ENCODE peak calls at places on chromosomes 1 and 21, in five cellular contexts. One of them, this sample, is unnamed.

GRCh38 chr1:110130989-110131388 is 18.7 kb downstream of the UBL4B start:
- DNase-seq in amygdala: no peak
- DNase-seq in omental fat pad: no peak
- DNase-seq in progenitor cell of endocrine pancreas: no peak
- DNase-seq in hypothalamus: no peak
- DNase-seq in this sample: no peak

GRCh38 chr1:110542730-110543129 is 23.8 kb upstream of the KCNA10 start:
- DNase-seq in amygdala: no peak
- DNase-seq in omental fat pad: no peak
- DNase-seq in progenitor cell of endocrine pancreas: no peak
- DNase-seq in hypothalamus: no peak
- DNase-seq in this sample: no peak

GRCh38 chr1:111895456-111895855 is 94.0 kb downstream of the KCND3 start:
- DNase-seq in amygdala: no peak
- DNase-seq in omental fat pad: no peak
- DNase-seq in progenitor cell of endocrine pancreas: no peak
- DNase-seq in hypothalamus: no peak
- DNase-seq in this sample: peak; percentile 61

GRCh38 chr1:5988596-5989285 is 3.5 kb downstream of the NPHP4 start:
- DNase-seq in amygdala: no peak
- DNase-seq in omental fat pad: no peak
- DNase-seq in progenitor cell of endocrine pancreas: no peak
- DNase-seq in hypothalamus: no peak
- DNase-seq in this sample: no peak

GRCh38 chr1:206713910-206714312 is 29.2 kb downstream of the MAPKAPK2 start:
- DNase-seq in amygdala: no peak
- DNase-seq in omental fat pad: no peak
- DNase-seq in progenitor cell of endocrine pancreas: no peak
- DNase-seq in hypothalamus: no peak
- DNase-seq in this sample: no peak

GRCh38 chr1:30419246-30419720 is 304.1 kb downstream of the MATN1 start:
- DNase-seq in amygdala: no peak
- DNase-seq in omental fat pad: no peak
- DNase-seq in progenitor cell of endocrine pancreas: no peak
- DNase-seq in hypothalamus: no peak
- DNase-seq in this sample: no peak

GRCh38 chr1:79373481-79374132 is 367.1 kb upstream of the ADGRL4 start:
- DNase-seq in amygdala: no peak
- DNase-seq in omental fat pad: no peak
- DNase-seq in progenitor cell of endocrine pancreas: no peak
- DNase-seq in hypothalamus: no peak
- DNase-seq in this sample: no peak

GRCh38 chr1:89980605-89981004 is 14.3 kb upstream of the ZNF326 start:
- DNase-seq in amygdala: no peak
- DNase-seq in omental fat pad: no peak
- DNase-seq in progenitor cell of endocrine pancreas: no peak
- DNase-seq in hypothalamus: no peak
- DNase-seq in this sample: no peak

GRCh38 chr1:116889417-116889816 is 20.3 kb upstream of the PTGFRN start:
- DNase-seq in amygdala: no peak
- DNase-seq in omental fat pad: no peak
- DNase-seq in progenitor cell of endocrine pancreas: no peak
- DNase-seq in hypothalamus: no peak
- DNase-seq in this sample: no peak

GRCh38 chr1:201346337-201346939 is 31.0 kb downstream of the TNNT2 start:
- DNase-seq in amygdala: no peak
- DNase-seq in omental fat pad: no peak
- DNase-seq in progenitor cell of endocrine pancreas: peak; percentile 36
- DNase-seq in hypothalamus: no peak
- DNase-seq in this sample: no peak

GRCh38 chr1:18486195-18486594 is 5.5 kb downstream of the KLHDC7A start:
- DNase-seq in amygdala: no peak
- DNase-seq in omental fat pad: no peak
- DNase-seq in progenitor cell of endocrine pancreas: no peak
- DNase-seq in hypothalamus: no peak
- DNase-seq in this sample: no peak

GRCh38 chr21:33584455-33584854 is 4.0 kb downstream of the DONSON start:
- DNase-seq in amygdala: no peak
- DNase-seq in omental fat pad: no peak
- DNase-seq in progenitor cell of endocrine pancreas: no peak
- DNase-seq in hypothalamus: no peak
- DNase-seq in this sample: no peak

GRCh38 chr1:38052750-38053415 is 6.3 kb upstream of the POU3F1 start:
- DNase-seq in amygdala: no peak
- DNase-seq in omental fat pad: no peak
- DNase-seq in progenitor cell of endocrine pancreas: no peak
- DNase-seq in hypothalamus: no peak
- DNase-seq in this sample: no peak

GRCh38 chr21:31498985-31499384 is 154.9 kb upstream of the TIAM1 start:
- DNase-seq in amygdala: no peak
- DNase-seq in omental fat pad: no peak
- DNase-seq in progenitor cell of endocrine pancreas: no peak
- DNase-seq in hypothalamus: no peak
- DNase-seq in this sample: no peak

GRCh38 chr1:14826172-14826636 is 227.7 kb downstream of the KAZN start:
- DNase-seq in amygdala: peak; percentile 44
- DNase-seq in omental fat pad: no peak
- DNase-seq in progenitor cell of endocrine pancreas: no peak
- DNase-seq in hypothalamus: no peak
- DNase-seq in this sample: no peak

GRCh38 chr1:68623700-68624099 is 126.8 kb upstream of the DEPDC1 start:
- DNase-seq in amygdala: no peak
- DNase-seq in omental fat pad: no peak
- DNase-seq in progenitor cell of endocrine pancreas: no peak
- DNase-seq in hypothalamus: no peak
- DNase-seq in this sample: no peak

GRCh38 chr1:185996211-185996610 is 262.0 kb downstream of the HMCN1 start:
- DNase-seq in amygdala: no peak
- DNase-seq in omental fat pad: peak; percentile 25
- DNase-seq in progenitor cell of endocrine pancreas: no peak
- DNase-seq in hypothalamus: no peak
- DNase-seq in this sample: no peak

GRCh38 chr1:43978551-43979260 is at the start of gene B4GALT2:
- DNase-seq in amygdala: no peak
- DNase-seq in omental fat pad: no peak
- DNase-seq in progenitor cell of endocrine pancreas: peak; percentile 34
- DNase-seq in hypothalamus: no peak
- DNase-seq in this sample: peak; percentile 78

GRCh38 chr1:66890621-66891020 is 34.0 kb downstream of the DNAI4 start:
- DNase-seq in amygdala: no peak
- DNase-seq in omental fat pad: no peak
- DNase-seq in progenitor cell of endocrine pancreas: no peak
- DNase-seq in hypothalamus: no peak
- DNase-seq in this sample: no peak

GRCh38 chr1:230819976-230820375 is 48.3 kb downstream of the C1orf198 start:
- DNase-seq in amygdala: no peak
- DNase-seq in omental fat pad: no peak
- DNase-seq in progenitor cell of endocrine pancreas: no peak
- DNase-seq in hypothalamus: no peak
- DNase-seq in this sample: no peak

GRCh38 chr1:178531897-178532296 is 19.0 kb downstream of the TEX35 start:
- DNase-seq in amygdala: no peak
- DNase-seq in omental fat pad: no peak
- DNase-seq in progenitor cell of endocrine pancreas: no peak
- DNase-seq in hypothalamus: no peak
- DNase-seq in this sample: no peak

GRCh38 chr1:39816431-39817090 is 27.9 kb upstream of the BMP8B start:
- DNase-seq in amygdala: peak; percentile 59
- DNase-seq in omental fat pad: peak; percentile 76
- DNase-seq in progenitor cell of endocrine pancreas: peak; percentile 53
- DNase-seq in hypothalamus: peak; percentile 14
- DNase-seq in this sample: peak; percentile 64

GRCh38 chr1:121417289-121417955 is 232.6 kb downstream of the SRGAP2C start:
- DNase-seq in amygdala: no peak
- DNase-seq in omental fat pad: no peak
- DNase-seq in progenitor cell of endocrine pancreas: no peak
- DNase-seq in hypothalamus: no peak
- DNase-seq in this sample: no peak

GRCh38 chr21:34348890-34349519 is 14.8 kb upstream of the KCNE2 start:
- DNase-seq in amygdala: no peak
- DNase-seq in omental fat pad: no peak
- DNase-seq in progenitor cell of endocrine pancreas: no peak
- DNase-seq in hypothalamus: no peak
- DNase-seq in this sample: no peak

GRCh38 chr1:100834779-100835645 is 59.6 kb downstream of the EXTL2 start:
- DNase-seq in amygdala: no peak
- DNase-seq in omental fat pad: no peak
- DNase-seq in progenitor cell of endocrine pancreas: no peak
- DNase-seq in hypothalamus: no peak
- DNase-seq in this sample: no peak

GRCh38 chr1:223153177-223154119 is 10.4 kb upstream of the TLR5 start:
- DNase-seq in amygdala: no peak
- DNase-seq in omental fat pad: no peak
- DNase-seq in progenitor cell of endocrine pancreas: no peak
- DNase-seq in hypothalamus: no peak
- DNase-seq in this sample: no peak

GRCh38 chr1:11967028-11967547 is 13.2 kb upstream of the MFN2 start:
- DNase-seq in amygdala: no peak
- DNase-seq in omental fat pad: no peak
- DNase-seq in progenitor cell of endocrine pancreas: peak; percentile 35
- DNase-seq in hypothalamus: no peak
- DNase-seq in this sample: no peak

GRCh38 chr21:45085700-45086099 is 11.3 kb downstream of the ADARB1 start:
- DNase-seq in amygdala: no peak
- DNase-seq in omental fat pad: no peak
- DNase-seq in progenitor cell of endocrine pancreas: no peak
- DNase-seq in hypothalamus: no peak
- DNase-seq in this sample: no peak

GRCh38 chr1:23980006-23980724 is at the start of gene SRSF10:
- DNase-seq in amygdala: peak; percentile 97
- DNase-seq in omental fat pad: peak; percentile 92
- DNase-seq in progenitor cell of endocrine pancreas: peak; percentile 92
- DNase-seq in hypothalamus: peak; percentile 98
- DNase-seq in this sample: peak; percentile 99

GRCh38 chr1:2906105-2906504 is 104.6 kb upstream of the TTC34 start:
- DNase-seq in amygdala: peak; percentile 48
- DNase-seq in omental fat pad: no peak
- DNase-seq in progenitor cell of endocrine pancreas: no peak
- DNase-seq in hypothalamus: peak; percentile 5
- DNase-seq in this sample: peak; percentile 70

GRCh38 chr1:105260018-105260417 is 1510.3 kb downstream of the AMY1C start:
- DNase-seq in amygdala: no peak
- DNase-seq in omental fat pad: no peak
- DNase-seq in progenitor cell of endocrine pancreas: no peak
- DNase-seq in hypothalamus: no peak
- DNase-seq in this sample: no peak

GRCh38 chr1:37703061-37703460 is 10.7 kb downstream of the CDCA8 start:
- DNase-seq in amygdala: no peak
- DNase-seq in omental fat pad: no peak
- DNase-seq in progenitor cell of endocrine pancreas: no peak
- DNase-seq in hypothalamus: no peak
- DNase-seq in this sample: no peak